ENCODE peak calls at places on chromosomes 6 and 20, in ten cellular contexts. T is breast epithelium, W is Peyer's patch, L is heart left ventricle, G is A549, E is GM12878, Z is H54, N is HCT116, O is stomach, F is right lobe of liver. B is an unnamed sample.

GRCh38 chr6:107670792-107671199 is 153.3 kb downstream of the SCML4 start:
- DNase-seq in T (no peak), W (peak; percentile 83), L (peak; percentile 65), G (no peak), E (peak; percentile 66), Z (peak; percentile 9), N (no peak), O (no peak), F (no peak), B (no peak)

GRCh38 chr20:61170521-61170920 is 81.5 kb upstream of the CDH4 start:
- DNase-seq in T (no peak), W (no peak), L (no peak), G (no peak), E (no peak), Z (no peak), N (no peak), O (no peak), F (no peak), B (no peak)

GRCh38 chr20:3045816-3046676 is at the start of gene MRPS26:
- DNase-seq in T (peak; percentile 77), W (peak; percentile 96), L (peak; percentile 93), G (peak; percentile 93), E (no peak), Z (peak; percentile 94), N (peak; percentile 60), O (peak; percentile 91), F (peak; percentile 96), B (peak; percentile 86)

GRCh38 chr6:90610671-90611542 is 24.0 kb upstream of the MAP3K7 start:
- DNase-seq in T (no peak), W (peak; percentile 47), L (peak; percentile 63), G (peak; percentile 0), E (no peak), Z (no peak), N (no peak), O (no peak), F (peak; percentile 53), B (peak; percentile 54)

GRCh38 chr20:1764136-1765033 is 106.8 kb upstream of the SIRPG start:
- DNase-seq in T (peak; percentile 53), W (peak; percentile 91), L (peak; percentile 78), G (peak; percentile 85), E (peak; percentile 57), Z (peak; percentile 29), N (peak; percentile 78), O (peak; percentile 71), F (peak; percentile 82), B (peak; percentile 79)

GRCh38 chr6:157092736-157093135 is 230.6 kb downstream of the TMEM242 start:
- DNase-seq in T (no peak), W (no peak), L (no peak), G (no peak), E (no peak), Z (no peak), N (no peak), O (no peak), F (no peak), B (no peak)

GRCh38 chr6:131727868-131728267 is 17.1 kb upstream of the CTAGE9 start:
- DNase-seq in T (no peak), W (no peak), L (no peak), G (no peak), E (no peak), Z (no peak), N (no peak), O (no peak), F (no peak), B (no peak)

GRCh38 chr20:57659131-57659788 is 39.0 kb upstream of the ZBP1 start:
- DNase-seq in T (peak; percentile 7), W (peak; percentile 41), L (peak; percentile 10), G (no peak), E (no peak), Z (no peak), N (no peak), O (peak; percentile 18), F (no peak), B (no peak)

GRCh38 chr6:150288456-150288855 is 80.4 kb upstream of the IYD start:
- DNase-seq in T (no peak), W (no peak), L (no peak), G (no peak), E (no peak), Z (no peak), N (no peak), O (no peak), F (no peak), B (no peak)

GRCh38 chr6:7378629-7379218 is 10.8 kb downstream of the CAGE1 start:
- DNase-seq in T (no peak), W (no peak), L (no peak), G (no peak), E (no peak), Z (no peak), N (no peak), O (no peak), F (no peak), B (no peak)

GRCh38 chr20:44526129-44526528 is 4.3 kb upstream of the SERINC3 start:
- DNase-seq in T (no peak), W (no peak), L (no peak), G (peak; percentile 41), E (no peak), Z (no peak), N (peak; percentile 22), O (no peak), F (no peak), B (peak; percentile 46)

GRCh38 chr6:111478064-111478476 is 4.9 kb downstream of the REV3L start:
- DNase-seq in T (no peak), W (no peak), L (no peak), G (no peak), E (no peak), Z (no peak), N (no peak), O (no peak), F (no peak), B (peak; percentile 29)

GRCh38 chr6:26362093-26362835 is 2.7 kb upstream of the BTN3A2 start:
- DNase-seq in T (no peak), W (no peak), L (no peak), G (no peak), E (no peak), Z (no peak), N (no peak), O (no peak), F (no peak), B (no peak)
- TF ChIP-seq POLR2A in T (no peak), W (no peak), L (no peak), G (no peak), E (no peak), Z (no peak), N (no peak), O (no peak), F (no peak), B (no peak)

GRCh38 chr20:20712474-20713243 is at the start of gene RALGAPA2:
- DNase-seq in T (peak; percentile 97), W (peak; percentile 98), L (peak; percentile 98), G (peak; percentile 99), E (peak; percentile 94), Z (peak; percentile 90), N (peak; percentile 94), O (peak; percentile 97), F (peak; percentile 99), B (peak; percentile 97)
- TF ChIP-seq POLR2A in T (no peak), W (no peak), L (peak; percentile 91), G (peak; percentile 58), E (peak; percentile 63), Z (peak; percentile 51), N (no peak), O (no peak), F (peak; percentile 90), B (no peak)

GRCh38 chr20:37692447-37693166 is 1.2 kb upstream of the CTNNBL1 start:
- DNase-seq in T (no peak), W (no peak), L (no peak), G (no peak), E (no peak), Z (no peak), N (no peak), O (no peak), F (no peak), B (peak; percentile 29)

GRCh38 chr20:37695684-37696342 is 2.0 kb downstream of the CTNNBL1 start:
- DNase-seq in T (no peak), W (no peak), L (no peak), G (no peak), E (no peak), Z (no peak), N (no peak), O (no peak), F (no peak), B (no peak)

GRCh38 chr20:37690626-37691369 is 3.0 kb upstream of the CTNNBL1 start:
- DNase-seq in T (no peak), W (no peak), L (no peak), G (no peak), E (no peak), Z (no peak), N (no peak), O (no peak), F (no peak), B (no peak)

GRCh38 chr20:37693203-37693602 is 627 bp upstream of the CTNNBL1 start:
- DNase-seq in T (no peak), W (no peak), L (no peak), G (no peak), E (no peak), Z (no peak), N (no peak), O (no peak), F (no peak), B (no peak)

DNA sequence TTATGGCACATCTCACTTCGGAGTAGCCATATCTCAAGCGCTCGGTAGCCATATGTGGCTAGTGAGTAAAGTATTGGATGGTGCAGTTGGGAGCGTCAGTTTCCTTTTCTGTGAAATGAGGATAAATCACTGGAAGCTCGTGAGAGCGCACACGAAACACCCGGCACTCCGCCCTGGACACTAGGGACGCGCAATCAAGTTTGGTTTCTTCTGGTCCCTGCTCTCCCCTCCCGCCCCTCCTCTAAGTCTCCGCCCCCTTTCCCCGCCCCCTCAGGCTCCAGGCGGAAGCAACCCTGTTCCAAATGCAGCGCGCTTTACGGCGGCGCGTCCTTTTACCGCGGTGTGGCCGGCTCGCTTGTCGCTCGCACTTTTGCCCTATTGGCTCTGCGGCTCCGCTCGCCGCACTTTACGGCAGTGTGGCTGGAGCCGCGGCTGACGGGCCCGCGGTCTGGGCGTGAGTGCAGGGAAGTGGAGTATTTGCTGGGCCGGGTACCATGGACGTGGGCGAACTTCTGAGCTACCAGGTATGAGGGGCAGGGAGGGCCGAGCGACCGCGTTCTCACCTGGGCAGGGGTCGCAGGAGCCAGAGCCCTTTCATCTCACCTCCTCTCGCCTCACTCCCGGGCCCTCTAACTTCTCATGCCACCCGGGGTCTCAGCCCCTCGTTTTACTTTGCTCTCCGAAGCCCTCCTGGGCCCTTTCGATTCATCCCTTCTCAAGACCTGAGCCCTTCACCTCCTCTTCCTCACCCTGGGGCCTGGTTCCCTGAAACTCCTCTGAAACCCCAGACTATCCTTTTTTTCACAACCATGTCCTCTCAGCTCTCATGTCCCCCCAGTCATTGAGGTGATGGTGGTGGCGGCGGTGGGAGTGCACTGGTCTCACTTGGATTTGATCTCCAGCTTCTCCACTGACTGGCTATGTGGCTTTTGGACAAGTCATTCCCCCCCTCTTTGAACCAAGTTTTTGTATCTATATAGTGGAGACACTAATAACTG is at the start of gene CTNNBL1:
- DNase-seq in T (peak; percentile 94), W (peak; percentile 99), L (peak; percentile 99), G (peak; percentile 97), E (peak; percentile 89), Z (peak; percentile 90), N (peak; percentile 92), O (peak; percentile 98), F (peak; percentile 98), B (peak; percentile 98)
- TF ChIP-seq POLR2A in T (no peak), W (peak; percentile 70), L (peak; percentile 80), G (peak; percentile 75), E (peak; percentile 83), Z (peak; percentile 82), N (peak; percentile 78), O (no peak), F (peak; percentile 89), B (peak; percentile 74)

GRCh38 chr6:71103150-71103549 is 146.3 kb upstream of the B3GAT2 start:
- DNase-seq in T (no peak), W (no peak), L (no peak), G (no peak), E (no peak), Z (no peak), N (no peak), O (no peak), F (no peak), B (no peak)

GRCh38 chr6:71107935-71108420 is 151.1 kb upstream of the B3GAT2 start:
- DNase-seq in T (no peak), W (no peak), L (peak; percentile 31), G (no peak), E (no peak), Z (peak; percentile 35), N (peak; percentile 3), O (no peak), F (no peak), B (no peak)
- TF ChIP-seq POLR2A in T (no peak), W (no peak), L (no peak), G (no peak), E (no peak), Z (no peak), N (no peak), O (no peak), F (no peak), B (no peak)